ENCODE peak calls at places on chromosomes 12 and 14, in nine cellular contexts. G, J, V, Z, E, S, A, U and H are unnamed samples. For H3K4me1, the result is how much of the 10 kb centered on the place peaks cover.

GRCh38 chr14:77543240-77543551 is 44.6 kb upstream of the ISM2 start:
- DNase-seq in V (no peak), S (no peak), U (no peak), G (no peak), E (no peak), J (peak), A (no peak), Z (no peak), H (no peak)

GRCh38 chr14:22882529-22883190 is 362 bp upstream of the REM2 start:
- DNase-seq in Z (no peak), E (no peak), V (peak), A (no peak), U (no peak), G (peak), J (no peak), S (no peak), H (peak)

GRCh38 chr12:52291267-52291935 is at the start of gene KRT81:
- DNase-seq in A (no peak), E (no peak), S (no peak), Z (no peak), G (no peak), U (no peak), V (no peak), J (no peak), H (no peak)

GRCh38 chr14:56342419-56342901 is 224.2 kb downstream of the PELI2 start:
- DNase-seq in V (no peak), S (no peak), A (no peak), G (peak), U (no peak), Z (no peak), E (no peak), J (no peak), H (peak)

GRCh38 chr14:68739701-68740100 is 53.2 kb downstream of the ZFP36L1 start:
- DNase-seq in S (no peak), V (no peak), A (no peak), Z (no peak), G (no peak), E (no peak), J (no peak), U (no peak), H (peak)

GRCh38 chr12:116659771-116660481 is 77.9 kb downstream of the SPRING1 start:
- DNase-seq in A (no peak), G (peak), S (no peak), J (no peak), U (no peak), V (no peak), Z (no peak), E (no peak), H (no peak)

GRCh38 chr12:54549774-54550451 is 512 bp downstream of the PDE1B start:
- DNase-seq in E (no peak), S (no peak), G (no peak), Z (no peak), J (no peak), V (peak), U (no peak), A (peak), H (no peak)

GRCh38 chr14:27573018-27573417 is 975.2 kb upstream of the NOVA1 start:
- DNase-seq in J (no peak), U (no peak), V (no peak), A (no peak), E (no peak), Z (no peak), S (no peak), G (no peak), H (no peak)

GRCh38 chr12:106566771-106567170 is 16.0 kb upstream of the RFX4 start:
- DNase-seq in Z (no peak), A (no peak), U (no peak), E (no peak), V (no peak), G (no peak), S (no peak), J (no peak), H (no peak)

GRCh38 chr12:107684990-107685359 is 624 bp upstream of the PWP1 start:
- DNase-seq in J (peak), E (no peak), A (no peak), G (no peak), S (no peak), Z (no peak), U (no peak), V (no peak), H (no peak)

GRCh38 chr14:68951051-68951797 is 27.9 kb downstream of the ACTN1 start:
- DNase-seq in A (peak), V (peak), Z (peak), G (peak), U (peak), E (peak), J (no peak), S (peak), H (peak)

GRCh38 chr12:389138-390096 is at the start of gene KDM5A:
- DNase-seq in S (peak), V (peak), Z (peak), U (peak), A (peak), J (peak), G (peak), E (peak), H (peak)

GRCh38 chr14:71626281-71626835 is 305.9 kb upstream of the RGS6 start:
- DNase-seq in A (no peak), J (no peak), U (no peak), S (no peak), G (no peak), Z (no peak), E (no peak), V (no peak), H (peak)

GRCh38 chr12:54439521-54440255 is 20.6 kb upstream of the ITGA5 start:
- DNase-seq in G (peak), E (no peak), V (no peak), U (no peak), A (no peak), Z (no peak), S (no peak), J (peak), H (peak)

GRCh38 chr14:64717870-64718269 is 13.6 kb downstream of the PLEKHG3 start:
- DNase-seq in G (no peak), E (no peak), V (peak), A (no peak), Z (no peak), S (no peak), J (no peak), U (no peak), H (no peak)

GRCh38 chr12:31647106-31647505 is 12.4 kb upstream of the ETFBKMT start:
- DNase-seq in E (no peak), V (no peak), U (no peak), S (no peak), Z (no peak), G (no peak), A (peak), J (no peak), H (no peak)

GRCh38 chr12:59403259-59403932 is 192.4 kb upstream of the SLC16A7 start:
- DNase-seq in U (no peak), S (no peak), E (peak), V (peak), G (peak), J (peak), Z (no peak), A (no peak), H (peak)

GRCh38 chr12:70645494-70646317 is 8.5 kb upstream of the PTPRB start:
- DNase-seq in S (peak), A (peak), V (peak), G (peak), J (peak), U (peak), E (no peak), Z (peak), H (peak)

GRCh38 chr12:1297639-1298038 is 296.7 kb downstream of the FBXL14 start:
- DNase-seq in A (no peak), E (no peak), J (no peak), Z (no peak), G (no peak), U (no peak), V (no peak), S (no peak), H (no peak)

GRCh38 chr14:69979882-69980281 is 100.7 kb downstream of the SMOC1 start:
- DNase-seq in Z (no peak), E (no peak), S (no peak), U (no peak), G (no peak), A (no peak), V (no peak), J (no peak), H (no peak)

GRCh38 chr14:52553671-52554575 is 1.3 kb downstream of the GPR137C start:
- DNase-seq in Z (peak), V (peak), E (peak), A (peak), S (peak), G (peak), J (peak), U (peak), H (peak)

GRCh38 chr12:3131129-3131528 is 54.0 kb downstream of the TSPAN9 start:
- DNase-seq in S (no peak), V (no peak), E (no peak), Z (no peak), U (no peak), J (no peak), G (no peak), A (no peak), H (no peak)

GRCh38 chr12:9940370-9940769 is 8.2 kb upstream of the CLEC2A start:
- DNase-seq in U (no peak), G (no peak), V (no peak), E (no peak), Z (no peak), S (no peak), J (no peak), A (no peak), H (peak)

GRCh38 chr12:73798523-73798922 is 739.1 kb upstream of the ATXN7L3B start:
- DNase-seq in U (no peak), S (no peak), G (no peak), V (no peak), J (no peak), E (no peak), Z (no peak), A (no peak), H (no peak)

GRCh38 chr12:132806857-132807256 is 21.8 kb downstream of the GOLGA3 start:
- DNase-seq in E (no peak), V (no peak), U (no peak), Z (no peak), A (no peak), G (no peak), J (no peak), S (no peak), H (no peak)

GRCh38 chr12:818733-819132 is 66.4 kb downstream of the WNK1 start:
- DNase-seq in J (no peak), G (no peak), U (no peak), Z (no peak), S (no peak), A (no peak), E (no peak), V (no peak), H (no peak)

GRCh38 chr12:24535334-24536019 is 413.4 kb downstream of the BCAT1 start:
- DNase-seq in U (no peak), Z (no peak), V (no peak), J (no peak), A (no peak), S (no peak), G (no peak), E (no peak), H (no peak)

GRCh38 chr12:98172304-98172703 is 343.1 kb upstream of the TMPO start:
- DNase-seq in J (no peak), V (no peak), S (no peak), Z (no peak), G (no peak), E (no peak), A (no peak), U (no peak), H (no peak)

GRCh38 chr12:117567644-117568043 is 206.2 kb upstream of the NOS1 start:
- DNase-seq in S (no peak), G (no peak), V (no peak), E (no peak), A (no peak), U (no peak), J (no peak), Z (no peak), H (no peak)

GRCh38 chr14:93974833-93975232 is 1.5 kb downstream of the ASB2 start:
- DNase-seq in E (no peak), J (no peak), A (no peak), S (no peak), V (no peak), U (no peak), Z (peak), G (no peak), H (no peak)

GRCh38 chr12:48659863-48660262 is 22.2 kb downstream of the KANSL2 start:
- DNase-seq in Z (no peak), S (no peak), A (no peak), V (no peak), U (no peak), G (no peak), E (no peak), J (no peak), H (no peak)

GRCh38 chr12:75561921-75562320 is 50.5 kb upstream of the KRR1 start:
- DNase-seq in Z (no peak), E (no peak), G (no peak), S (no peak), V (no peak), A (no peak), J (no peak), U (no peak), H (no peak)

GRCh38 chr12:46218509-46219095 is 50.2 kb downstream of the SLC38A1 start:
- DNase-seq in J (no peak), U (no peak), V (no peak), A (no peak), S (no peak), E (no peak), Z (no peak), G (no peak), H (no peak)
- H3K4me3 ChIP-seq in J (no peak), U (no peak), V (peak), A (no peak), S (no peak), E (no peak), Z (no peak), G (no peak), H (no peak)

DNA sequence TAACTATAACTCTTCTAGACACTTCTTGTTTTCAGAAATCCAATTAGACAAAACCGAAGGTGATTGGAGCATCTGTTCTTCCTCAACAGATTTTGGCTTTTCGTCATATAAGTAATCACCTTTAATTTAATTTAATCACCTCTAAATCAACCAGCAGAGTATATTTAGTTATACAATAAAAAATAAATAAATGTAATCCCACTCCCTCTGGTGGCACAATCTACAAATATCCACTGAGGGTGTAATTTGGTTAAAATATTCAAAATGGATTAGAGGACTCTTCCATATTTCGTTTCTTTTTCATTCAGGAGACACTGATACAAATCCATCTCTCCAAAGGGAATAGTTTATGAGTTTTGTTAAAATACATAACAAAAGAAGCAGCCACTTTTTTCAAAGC is 18.3 kb upstream of the SLC35F4 start:
- DNase-seq in V (no peak), E (no peak), J (no peak), S (no peak), G (no peak), Z (no peak), A (no peak), U (no peak), H (no peak)
- TF ChIP-seq CTCF in V (no peak), E (no peak), J (no peak), S (peak), G (no peak), Z (peak), A (no peak), U (no peak), H (peak)

GRCh38 chr12:12717586-12718381 is 616 bp downstream of the CDKN1B start:
- DNase-seq in A (no peak), S (peak), V (peak), E (peak), G (peak), J (no peak), U (no peak), Z (peak), H (peak)

GRCh38 chr12:12720052-12720451 is 2.9 kb downstream of the CDKN1B start:
- DNase-seq in E (no peak), J (no peak), U (no peak), Z (no peak), S (no peak), G (no peak), V (no peak), A (no peak), H (no peak)

GRCh38 chr12:12718382-12718761 is 1.2 kb downstream of the CDKN1B start:
- DNase-seq in G (no peak), S (no peak), Z (no peak), V (no peak), U (no peak), A (no peak), E (no peak), J (no peak), H (peak)

GRCh38 chr12:12719496-12719895 is 2.3 kb downstream of the CDKN1B start:
- DNase-seq in U (no peak), E (no peak), J (no peak), Z (no peak), G (no peak), V (no peak), S (no peak), A (no peak), H (peak)

DNA sequence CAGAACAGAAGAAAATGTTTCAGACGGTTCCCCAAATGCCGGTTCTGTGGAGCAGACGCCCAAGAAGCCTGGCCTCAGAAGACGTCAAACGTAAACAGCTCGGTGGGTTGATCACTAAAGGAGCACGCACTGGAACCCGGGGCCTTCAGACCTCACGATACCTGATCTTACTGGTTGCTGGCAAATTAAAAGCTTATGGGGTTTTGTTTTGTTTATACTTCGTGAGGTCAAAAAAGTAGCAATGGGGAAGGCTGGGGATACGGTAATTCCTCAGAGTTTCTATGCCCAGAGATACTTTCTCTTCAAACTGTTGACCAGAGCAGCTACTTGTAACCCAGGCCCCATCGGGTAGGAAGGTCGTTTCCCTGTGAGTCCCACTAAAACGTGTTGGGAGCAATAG is 1.7 kb downstream of the CDKN1B start:
- DNase-seq in Z (no peak), A (no peak), U (no peak), S (no peak), V (no peak), E (no peak), G (no peak), J (no peak), H (peak)
- H3K4me1 ChIP-seq in Z (half or more), A (under half), U (half or more), S (half or more), V (under half), E (half or more), G (half or more), J (half or more), H (under half)

DNA sequence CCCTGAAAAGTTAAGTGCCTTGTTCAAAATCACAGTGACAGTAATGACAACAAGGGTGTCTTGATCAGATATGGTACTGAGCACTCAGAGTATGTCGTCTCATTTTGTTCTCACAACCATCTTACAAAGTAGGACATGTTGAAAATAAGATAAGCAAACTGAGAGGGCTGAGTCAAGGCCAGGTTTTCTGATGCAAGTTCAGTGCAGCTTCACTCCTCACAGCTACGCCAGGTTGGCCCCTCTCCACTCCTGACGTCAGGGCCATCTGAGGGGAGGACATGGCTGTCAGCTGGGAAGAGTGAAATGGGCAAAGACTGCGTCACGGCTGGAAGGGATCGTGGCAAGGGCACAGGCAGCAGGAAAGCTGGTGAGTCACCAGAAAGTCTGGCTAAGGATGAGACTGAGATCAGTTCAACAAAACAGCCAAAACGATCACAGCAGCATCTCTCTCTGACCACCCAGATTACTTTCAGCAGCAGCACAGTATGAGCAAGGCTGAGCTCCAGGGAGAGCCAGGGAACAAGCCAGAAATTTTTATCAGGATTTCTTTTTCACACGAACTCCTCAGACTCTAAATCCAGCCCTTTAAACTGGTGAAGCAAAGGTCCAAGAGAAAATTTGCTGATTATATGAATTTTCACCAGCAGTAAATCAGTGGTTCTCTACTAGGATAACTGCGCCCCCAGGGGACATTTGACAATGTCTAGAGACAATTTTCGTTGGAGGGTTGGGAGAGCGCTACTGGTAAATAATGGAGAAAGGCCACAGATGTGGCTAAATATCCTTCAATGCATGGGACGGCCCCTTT is 297.9 kb upstream of the AMIGO2 start:
- DNase-seq in E (peak), A (no peak), V (peak), J (no peak), U (peak), S (peak), Z (peak), G (peak), H (peak)
- H3K4me3 ChIP-seq in E (no peak), A (no peak), V (no peak), J (no peak), U (no peak), S (no peak), Z (no peak), G (no peak), H (no peak)

GRCh38 chr14:89207925-89208328 is 209.1 kb downstream of the FOXN3 start:
- DNase-seq in E (no peak), V (no peak), Z (no peak), J (no peak), U (no peak), G (no peak), A (no peak), S (no peak), H (no peak)
- TF ChIP-seq CTCF in E (no peak), V (no peak), Z (no peak), J (peak), U (no peak), G (no peak), A (no peak), S (no peak), H (no peak)

GRCh38 chr14:104893435-104894207 is 28.6 kb downstream of the CEP170B start:
- DNase-seq in U (no peak), A (no peak), J (no peak), S (peak), V (peak), G (peak), E (no peak), Z (peak), H (no peak)

GRCh38 chr14:104895207-104895785 is 29.4 kb upstream of the PLD4 start:
- DNase-seq in U (no peak), V (no peak), S (peak), G (peak), A (no peak), E (no peak), Z (peak), J (no peak), H (no peak)

GRCh38 chr14:104892517-104893434 is 27.7 kb downstream of the CEP170B start:
- DNase-seq in V (peak), S (no peak), E (no peak), Z (no peak), U (no peak), G (no peak), A (no peak), J (no peak), H (no peak)

GRCh38 chr14:104895786-104896642 is 28.7 kb upstream of the PLD4 start:
- DNase-seq in U (no peak), Z (peak), V (peak), E (no peak), A (no peak), S (peak), J (no peak), G (peak), H (no peak)

GRCh38 chr14:104894331-104895206 is 29.5 kb downstream of the CEP170B start:
- DNase-seq in A (no peak), S (peak), J (no peak), E (no peak), G (peak), Z (peak), V (no peak), U (no peak), H (no peak)
- H3K4me1 ChIP-seq in A (under half), S (under half), J (under half), E (under half), G (under half), Z (under half), V (under half), U (under half), H (under half)

GRCh38 chr14:29846339-29847129 is 81.1 kb downstream of the PRKD1 start:
- DNase-seq in V (no peak), G (no peak), A (no peak), J (no peak), S (peak), Z (no peak), U (no peak), E (no peak), H (no peak)
- H3K4me3 ChIP-seq in V (no peak), G (no peak), A (no peak), J (no peak), S (no peak), Z (no peak), U (no peak), E (no peak), H (no peak)